ENCODE peak calls at places on chromosomes 2 and 18, in six cellular contexts. Y is CD8-positive, alpha-beta T cell; C is stomach; K is fibroblast of pulmonary artery; Q is epithelial cell of esophagus; J is Peyer's patch. E is an unnamed sample.

GRCh38 chr2:19119326-19120001 is 239.0 kb downstream of the OSR1 start:
- DNase-seq in Y (no peak), C (no peak), K (no peak), Q (no peak), J (no peak), E (no peak)

GRCh38 chr18:48875314-48875941 is 75.3 kb downstream of the SMAD7 start:
- DNase-seq in Y (no peak), C (no peak), K (no peak), Q (no peak), J (no peak), E (no peak)

GRCh38 chr2:113720167-113720566 is 36.3 kb downstream of the SLC35F5 start:
- DNase-seq in Y (no peak), C (no peak), K (peak), Q (peak), J (no peak), E (peak)

GRCh38 chr2:62334440-62335058 is 138.6 kb downstream of the B3GNT2 start:
- DNase-seq in Y (no peak), C (no peak), K (no peak), Q (no peak), J (no peak), E (no peak)

GRCh38 chr18:5879479-5879882 is 15.8 kb downstream of the TMEM200C start:
- DNase-seq in Y (no peak), C (no peak), K (peak), Q (peak), J (no peak), E (peak)

GRCh38 chr2:44016282-44016681 is 20.5 kb upstream of the LRPPRC start:
- DNase-seq in Y (no peak), C (peak), K (peak), Q (peak), J (no peak), E (peak)

GRCh38 chr2:68316091-68316490 is 3.7 kb downstream of the CNRIP1 start:
- DNase-seq in Y (no peak), C (no peak), K (no peak), Q (no peak), J (no peak), E (no peak)

GRCh38 chr18:53850918-53851317 is 373.6 kb downstream of the MBD2 start:
- DNase-seq in Y (no peak), C (no peak), K (no peak), Q (no peak), J (no peak), E (no peak)

GRCh38 chr18:66168834-66169233 is 418.0 kb downstream of the CDH7 start:
- DNase-seq in Y (no peak), C (no peak), K (no peak), Q (no peak), J (no peak), E (no peak)

GRCh38 chr2:217290467-217290866 is 430.6 kb upstream of the TNP1 start:
- DNase-seq in Y (no peak), C (no peak), K (no peak), Q (no peak), J (no peak), E (no peak)

GRCh38 chr2:38539086-38539485 is 63.6 kb downstream of the HNRNPLL start:
- DNase-seq in Y (no peak), C (no peak), K (no peak), Q (no peak), J (no peak), E (no peak)

DNA sequence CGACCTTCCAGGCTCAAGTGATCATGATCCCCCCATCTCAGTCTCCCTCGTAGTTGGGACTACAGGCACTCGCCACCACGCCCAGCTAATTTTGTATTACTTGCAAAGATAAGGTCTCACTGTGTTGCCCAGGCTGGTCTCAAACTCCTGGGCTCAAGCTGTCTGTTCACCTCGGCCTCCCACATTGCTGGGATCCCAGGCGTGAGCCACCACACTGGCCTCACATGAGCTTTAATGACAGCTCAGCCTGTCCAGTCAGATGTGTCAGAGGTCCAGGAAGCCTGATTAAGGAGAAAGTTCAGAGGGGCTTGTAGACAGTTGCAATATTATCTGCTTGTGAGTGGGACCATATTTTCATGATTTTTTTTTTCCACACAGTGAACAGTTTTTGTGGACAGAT is 82.0 kb downstream of the LIMS1 start:
- DNase-seq in Y (no peak), C (no peak), K (no peak), Q (no peak), J (no peak), E (no peak)
- TF ChIP-seq CTCF in Y (no peak), C (no peak), K (no peak), Q (no peak), J (no peak), E (no peak)

GRCh38 chr18:60411715-60412114 is 39.1 kb upstream of the MC4R start:
- DNase-seq in Y (no peak), C (no peak), K (peak), Q (peak), J (no peak), E (peak)

GRCh38 chr18:60417946-60418345 is 45.4 kb upstream of the MC4R start:
- DNase-seq in Y (no peak), C (no peak), K (no peak), Q (no peak), J (no peak), E (no peak)

GRCh38 chr18:60413944-60414547 is 41.5 kb upstream of the MC4R start:
- DNase-seq in Y (no peak), C (no peak), K (peak), Q (peak), J (no peak), E (peak)
- TF ChIP-seq CTCF in Y (no peak), C (no peak), K (peak), Q (peak), J (no peak), E (peak)

GRCh38 chr18:55228191-55228590 is 268.9 kb upstream of the CCDC68 start:
- DNase-seq in Y (no peak), C (no peak), K (no peak), Q (no peak), J (no peak), E (no peak)
- TF ChIP-seq CTCF in Y (no peak), C (no peak), K (no peak), Q (no peak), J (no peak), E (no peak)

GRCh38 chr18:62294073-62294472 is 31.0 kb upstream of the TNFRSF11A start:
- DNase-seq in Y (no peak), C (no peak), K (no peak), Q (no peak), J (no peak), E (no peak)
- TF ChIP-seq CTCF in Y (no peak), C (no peak), K (no peak), Q (no peak), J (no peak), E (no peak)

GRCh38 chr2:71224935-71225334 is 2.0 kb downstream of the PAIP2B start:
- DNase-seq in Y (no peak), C (no peak), K (no peak), Q (no peak), J (no peak), E (no peak)

GRCh38 chr2:71226391-71226964 is 425 bp downstream of the PAIP2B start:
- DNase-seq in Y (peak), C (peak), K (no peak), Q (no peak), J (peak), E (no peak)

GRCh38 chr2:71220743-71221142 is 6.2 kb downstream of the PAIP2B start:
- DNase-seq in Y (no peak), C (no peak), K (no peak), Q (no peak), J (no peak), E (no peak)

GRCh38 chr2:71224457-71224856 is 2.4 kb downstream of the PAIP2B start:
- DNase-seq in Y (no peak), C (no peak), K (no peak), Q (no peak), J (no peak), E (no peak)

GRCh38 chr2:71223767-71224333 is 3.1 kb downstream of the PAIP2B start:
- DNase-seq in Y (no peak), C (peak), K (peak), Q (peak), J (peak), E (peak)
- TF ChIP-seq CTCF in Y (no peak), C (peak), K (peak), Q (peak), J (no peak), E (peak)

E was measured in MCF 10A.